ENCODE peak calls at places on chromosomes 1 and 21, in ten cellular contexts. S, T, G, Q, H, B, E, K, J and L are unnamed samples. For H3K4me1, the result is how much of the 10 kb centered on the place peaks cover.

GRCh38 chr1:74729741-74730478 is 2.9 kb downstream of the CRYZ start:
- DNase-seq in S (no peak), T (no peak), G (no peak), Q (peak), H (no peak), B (no peak), E (no peak), K (peak), J (no peak), L (no peak)

GRCh38 chr1:167943541-167943940 is 6.7 kb upstream of the MPC2 start:
- DNase-seq in S (no peak), T (no peak), G (no peak), Q (peak), H (no peak), B (no peak), E (no peak), K (no peak), J (no peak), L (no peak)

GRCh38 chr1:23126801-23127200 is 41.9 kb downstream of the LUZP1 start:
- DNase-seq in S (no peak), T (peak), G (no peak), Q (no peak), H (no peak), B (no peak), E (no peak), K (peak), J (no peak), L (peak)

GRCh38 chr1:24635195-24635843 is 7.8 kb upstream of the SRRM1 start:
- DNase-seq in S (no peak), T (peak), G (no peak), Q (no peak), H (no peak), B (no peak), E (peak), K (peak), J (peak), L (peak)

GRCh38 chr1:161885759-161886158 is 119.6 kb downstream of the ATF6 start:
- DNase-seq in S (no peak), T (no peak), G (no peak), Q (no peak), H (no peak), B (no peak), E (no peak), K (no peak), J (no peak), L (no peak)

GRCh38 chr1:33696962-33697361 is 166.9 kb upstream of the HMGB4 start:
- DNase-seq in S (no peak), T (no peak), G (no peak), Q (no peak), H (no peak), B (no peak), E (no peak), K (no peak), J (no peak), L (no peak)

GRCh38 chr1:159010398-159010797 is 691 bp downstream of the IFI16 start:
- DNase-seq in S (no peak), T (peak), G (no peak), Q (no peak), H (no peak), B (no peak), E (no peak), K (no peak), J (no peak), L (no peak)

GRCh38 chr1:160032165-160032827 is 506 bp upstream of the PIGM start:
- DNase-seq in S (no peak), T (peak), G (no peak), Q (no peak), H (no peak), B (no peak), E (no peak), K (no peak), J (no peak), L (no peak)

GRCh38 chr1:28813931-28814465 is 2.0 kb downstream of the OPRD1 start:
- DNase-seq in S (no peak), T (no peak), G (no peak), Q (no peak), H (no peak), B (no peak), E (no peak), K (no peak), J (no peak), L (no peak)

GRCh38 chr1:241998412-241998921 is 431 bp downstream of the MAP1LC3C start:
- DNase-seq in S (peak), T (peak), G (peak), Q (peak), H (peak), B (peak), E (peak), K (peak), J (peak), L (peak)

GRCh38 chr1:39711359-39712340 is 20.4 kb upstream of the HPCAL4 start:
- DNase-seq in S (no peak), T (peak), G (no peak), Q (no peak), H (no peak), B (no peak), E (no peak), K (no peak), J (no peak), L (peak)

GRCh38 chr1:15810073-15810472 is 2.6 kb upstream of the UQCRHL start:
- DNase-seq in S (no peak), T (no peak), G (no peak), Q (no peak), H (no peak), B (no peak), E (no peak), K (no peak), J (no peak), L (no peak)

GRCh38 chr21:17451364-17451869 is 61.4 kb upstream of the CXADR start:
- DNase-seq in S (peak), T (peak), G (no peak), Q (no peak), H (no peak), B (no peak), E (peak), K (peak), J (no peak), L (no peak)

GRCh38 chr1:73765551-73766233 is 432.3 kb downstream of the LRRIQ3 start:
- DNase-seq in S (no peak), T (no peak), G (no peak), Q (no peak), H (no peak), B (no peak), E (no peak), K (no peak), J (no peak), L (no peak)

GRCh38 chr1:105137543-105138444 is 1388.1 kb downstream of the AMY1C start:
- DNase-seq in S (no peak), T (peak), G (no peak), Q (no peak), H (no peak), B (no peak), E (no peak), K (no peak), J (peak), L (peak)

GRCh38 chr1:159898527-159898926 is 1.4 kb downstream of the CFAP45 start:
- DNase-seq in S (no peak), T (no peak), G (no peak), Q (no peak), H (no peak), B (no peak), E (no peak), K (no peak), J (no peak), L (no peak)

GRCh38 chr1:46380004-46380403 is 14.1 kb upstream of the FAAH start:
- DNase-seq in S (no peak), T (no peak), G (no peak), Q (no peak), H (no peak), B (no peak), E (no peak), K (no peak), J (no peak), L (no peak)

GRCh38 chr1:115924730-115925129 is 51.6 kb upstream of the SLC22A15 start:
- DNase-seq in S (no peak), T (no peak), G (no peak), Q (no peak), H (no peak), B (no peak), E (no peak), K (no peak), J (no peak), L (no peak)
- H3K4me1 ChIP-seq in S (under half), T (under half), G (under half), Q (under half), H (under half), B (under half), E (under half), K (under half), J (under half), L (under half)

GRCh38 chr1:94908190-94908589 is 18.7 kb downstream of the CNN3 start:
- DNase-seq in S (no peak), T (no peak), G (no peak), Q (no peak), H (no peak), B (no peak), E (no peak), K (no peak), J (no peak), L (no peak)

GRCh38 chr1:94908965-94909364 is 17.9 kb downstream of the CNN3 start:
- DNase-seq in S (no peak), T (no peak), G (no peak), Q (no peak), H (no peak), B (no peak), E (no peak), K (no peak), J (no peak), L (no peak)

GRCh38 chr1:94907161-94907560 is 19.7 kb downstream of the CNN3 start:
- DNase-seq in S (no peak), T (no peak), G (no peak), Q (no peak), H (no peak), B (no peak), E (no peak), K (no peak), J (no peak), L (no peak)

GRCh38 chr1:94905207-94905606 is 21.7 kb downstream of the CNN3 start:
- DNase-seq in S (no peak), T (no peak), G (no peak), Q (no peak), H (no peak), B (no peak), E (no peak), K (no peak), J (no peak), L (no peak)

DNA sequence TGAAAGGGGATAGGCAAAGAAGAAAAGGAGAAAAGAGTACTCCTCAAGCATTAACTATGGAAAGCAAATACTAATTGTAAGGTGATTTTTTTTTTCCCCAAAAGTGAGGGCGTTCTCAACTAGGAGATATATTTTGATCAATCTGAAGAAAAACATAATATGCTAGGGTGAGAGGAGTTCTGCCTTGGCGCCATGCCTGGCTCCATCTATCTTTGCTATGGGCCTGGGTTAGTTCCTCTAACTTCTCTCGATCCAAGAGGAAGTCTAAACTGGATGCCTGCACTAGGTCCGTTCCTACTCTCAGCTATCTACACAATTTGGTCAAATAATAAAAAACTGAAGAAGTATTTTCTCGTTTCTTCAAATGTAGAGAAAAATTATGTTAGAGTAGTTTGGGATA is 20.5 kb downstream of the CNN3 start:
- DNase-seq in S (no peak), T (no peak), G (no peak), Q (no peak), H (no peak), B (no peak), E (no peak), K (no peak), J (no peak), L (no peak)
- H3K4me1 ChIP-seq in S (under half), T (under half), G (under half), Q (under half), H (under half), B (under half), E (under half), K (under half), J (under half), L (under half)

GRCh38 chr1:116540088-116540487 is 30.7 kb downstream of the CD58 start:
- DNase-seq in S (no peak), T (no peak), G (no peak), Q (no peak), H (no peak), B (no peak), E (no peak), K (no peak), J (no peak), L (no peak)

GRCh38 chr1:116546354-116546977 is 24.4 kb downstream of the CD58 start:
- DNase-seq in S (no peak), T (no peak), G (no peak), Q (no peak), H (no peak), B (no peak), E (no peak), K (no peak), J (no peak), L (no peak)

GRCh38 chr1:116544588-116545358 is 26.1 kb downstream of the CD58 start:
- DNase-seq in S (no peak), T (no peak), G (no peak), Q (no peak), H (no peak), B (no peak), E (no peak), K (no peak), J (no peak), L (no peak)

GRCh38 chr1:116545359-116545705 is 25.5 kb downstream of the CD58 start:
- DNase-seq in S (no peak), T (no peak), G (no peak), Q (no peak), H (no peak), B (no peak), E (no peak), K (no peak), J (no peak), L (no peak)
- H3K4me1 ChIP-seq in S (under half), T (under half), G (under half), Q (under half), H (under half), B (under half), E (under half), K (under half), J (under half), L (under half)

DNA sequence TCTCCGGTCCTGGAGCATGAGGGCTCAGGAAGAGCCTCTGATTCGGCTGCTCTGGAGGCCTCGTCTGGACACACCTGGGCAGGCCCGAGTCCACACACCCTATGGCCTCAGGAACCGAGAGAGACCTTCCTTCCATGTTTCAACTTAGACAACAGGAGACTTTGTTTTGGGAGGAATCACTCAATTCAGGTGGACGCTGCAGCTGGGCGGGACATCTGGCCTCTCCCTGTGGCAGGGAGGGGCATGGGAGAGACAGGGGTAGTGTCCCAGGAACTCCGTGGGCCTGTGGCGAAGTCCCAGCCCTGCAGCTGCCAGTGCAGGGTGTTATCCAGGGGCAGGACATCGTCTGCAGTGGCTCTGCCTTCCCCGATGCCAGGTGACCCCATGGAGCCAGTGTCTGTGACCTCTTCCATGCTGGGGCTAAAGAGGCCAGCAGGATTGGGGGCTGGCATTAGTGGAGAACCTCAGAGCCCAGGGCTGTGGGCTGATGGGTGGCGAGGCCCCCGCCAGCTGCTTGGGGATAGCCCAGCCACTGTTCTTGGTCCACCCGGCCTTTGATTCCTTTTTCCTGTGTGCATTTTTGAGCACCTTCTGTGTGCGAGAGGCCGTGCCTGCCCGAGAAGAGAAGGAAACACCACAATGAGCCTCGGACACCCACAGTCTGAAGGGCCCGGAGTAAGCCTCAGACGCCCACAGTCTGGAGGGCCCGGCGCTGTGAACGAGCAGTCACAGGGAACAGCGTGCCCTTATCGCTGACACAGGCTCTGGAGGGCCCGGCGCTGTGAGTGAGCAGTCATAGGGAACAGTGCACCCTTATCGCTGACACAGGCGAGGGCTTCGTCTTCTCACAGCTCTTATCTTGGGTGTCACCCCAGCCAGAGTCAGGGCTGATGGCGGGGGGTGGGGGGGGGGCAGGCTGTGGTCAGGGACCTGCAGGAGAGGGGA is 6.2 kb downstream of the COL18A1 start:
- DNase-seq in S (no peak), T (no peak), G (peak), Q (no peak), H (peak), B (peak), E (no peak), K (no peak), J (no peak), L (peak)
- H3K4me1 ChIP-seq in S (under half), T (under half), G (half or more), Q (half or more), H (under half), B (under half), E (half or more), K (under half), J (under half), L (half or more)